ENCODE peak calls at places on chromosome 12, in six cellular contexts. B, F, Y, R, E and O are unnamed samples.

GRCh38 chr12:78028426-78028825 is 197.7 kb downstream of the NAV3 start:
- DNase-seq in R (no peak), B (no peak), Y (no peak), E (no peak), F (no peak), O (no peak)

GRCh38 chr12:120468846-120469449 is 600 bp downstream of the SRSF9 start:
- DNase-seq in E (no peak), B (no peak), R (no peak), F (no peak), Y (peak), O (no peak)

GRCh38 chr12:96078281-96078761 is 42.9 kb upstream of the LTA4H start:
- DNase-seq in B (no peak), R (no peak), E (peak), Y (peak), F (peak), O (no peak)

GRCh38 chr12:105864316-105864715 is 274.4 kb downstream of the NUAK1 start:
- DNase-seq in Y (no peak), F (no peak), R (no peak), B (no peak), E (no peak), O (no peak)

GRCh38 chr12:27052176-27052575 is 29.8 kb downstream of the MED21 start:
- DNase-seq in F (no peak), B (no peak), E (no peak), R (no peak), Y (no peak), O (no peak)

GRCh38 chr12:4789776-4790175 is 69.6 kb downstream of the GALNT8 start:
- DNase-seq in E (no peak), F (no peak), B (no peak), Y (no peak), R (no peak), O (no peak)

GRCh38 chr12:67026847-67027246 is 242.3 kb upstream of the CAND1 start:
- DNase-seq in E (no peak), B (peak), Y (no peak), F (no peak), R (no peak), O (no peak)

GRCh38 chr12:62762645-62763044 is 172.3 kb downstream of the PPM1H start:
- DNase-seq in R (no peak), F (no peak), Y (no peak), B (no peak), E (no peak), O (no peak)

GRCh38 chr12:57888407-57889157 is 42.1 kb upstream of the CTDSP2 start:
- DNase-seq in E (peak), Y (peak), B (peak), R (no peak), F (peak), O (no peak)

GRCh38 chr12:57891639-57892228 is 45.2 kb upstream of the CTDSP2 start:
- DNase-seq in F (no peak), R (no peak), E (no peak), B (no peak), Y (no peak), O (no peak)

GRCh38 chr12:57890191-57891120 is 43.9 kb upstream of the CTDSP2 start:
- DNase-seq in B (no peak), R (no peak), E (no peak), Y (no peak), F (peak), O (no peak)

GRCh38 chr12:57887631-57888406 is 41.3 kb upstream of the CTDSP2 start:
- DNase-seq in Y (peak), E (no peak), F (peak), B (peak), R (no peak), O (no peak)

GRCh38 chr12:57889541-57889989 is 43.0 kb upstream of the CTDSP2 start:
- DNase-seq in R (no peak), Y (no peak), E (no peak), B (no peak), F (peak), O (no peak)
- H3K4me3 ChIP-seq in R (no peak), Y (no peak), E (peak), B (no peak), F (no peak), O (no peak)

DNA sequence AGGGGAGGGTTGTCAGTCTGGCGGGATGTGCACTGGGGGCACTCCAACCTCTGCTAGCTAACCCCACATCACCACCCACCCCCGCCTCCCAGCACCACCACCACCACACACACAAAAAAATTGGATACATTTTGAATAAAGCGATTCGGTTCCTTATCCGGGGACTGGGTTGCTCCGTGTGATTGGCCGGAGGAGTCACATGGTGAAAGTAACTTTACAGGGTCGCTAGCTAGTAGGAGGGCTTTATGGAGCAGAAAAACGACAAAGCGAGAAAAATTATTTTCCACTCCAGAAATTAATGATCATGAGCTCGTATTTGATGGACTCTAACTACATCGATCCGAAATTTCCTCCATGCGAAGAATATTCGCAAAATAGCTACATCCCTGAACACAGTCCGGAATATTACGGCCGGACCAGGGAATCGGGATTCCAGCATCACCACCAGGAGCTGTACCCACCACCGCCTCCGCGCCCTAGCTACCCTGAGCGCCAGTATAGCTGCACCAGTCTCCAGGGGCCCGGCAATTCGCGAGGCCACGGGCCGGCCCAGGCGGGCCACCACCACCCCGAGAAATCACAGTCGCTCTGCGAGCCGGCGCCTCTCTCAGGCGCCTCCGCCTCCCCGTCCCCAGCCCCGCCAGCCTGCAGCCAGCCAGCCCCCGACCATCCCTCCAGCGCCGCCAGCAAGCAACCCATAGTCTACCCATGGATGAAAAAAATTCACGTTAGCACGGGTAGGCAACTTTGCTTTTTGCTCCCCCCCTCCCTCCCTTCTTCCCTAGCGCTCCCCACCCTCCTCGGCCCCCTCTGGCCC is at the start of gene HOXC4:
- DNase-seq in B (no peak), F (peak), E (no peak), Y (no peak), R (no peak), O (no peak)
- H3K4me3 ChIP-seq in B (no peak), F (peak), E (peak), Y (no peak), R (peak), O (peak)

DNA sequence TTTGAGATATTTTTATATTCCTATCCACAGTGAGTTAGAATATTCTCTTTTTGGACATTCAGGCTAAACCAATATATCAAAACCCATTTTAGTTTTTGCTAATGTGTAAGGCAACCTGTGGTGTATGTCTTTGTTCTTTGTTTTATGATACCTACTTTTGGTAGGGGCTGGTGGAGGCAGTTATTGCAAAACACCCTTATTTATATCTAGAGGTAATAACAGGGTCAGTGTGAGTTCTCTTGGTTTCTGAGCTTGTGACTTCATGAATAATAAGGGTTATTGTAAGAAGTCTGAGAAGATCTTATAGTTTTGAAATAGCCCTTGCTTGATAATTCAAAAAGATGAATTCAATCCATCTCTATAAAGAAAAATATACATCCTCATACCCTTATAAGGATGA is 235.1 kb upstream of the LRIG3 start:
- DNase-seq in E (no peak), B (no peak), F (no peak), R (no peak), Y (no peak), O (no peak)
- H3K4me3 ChIP-seq in E (no peak), B (no peak), F (no peak), R (no peak), Y (no peak), O (no peak)

DNA sequence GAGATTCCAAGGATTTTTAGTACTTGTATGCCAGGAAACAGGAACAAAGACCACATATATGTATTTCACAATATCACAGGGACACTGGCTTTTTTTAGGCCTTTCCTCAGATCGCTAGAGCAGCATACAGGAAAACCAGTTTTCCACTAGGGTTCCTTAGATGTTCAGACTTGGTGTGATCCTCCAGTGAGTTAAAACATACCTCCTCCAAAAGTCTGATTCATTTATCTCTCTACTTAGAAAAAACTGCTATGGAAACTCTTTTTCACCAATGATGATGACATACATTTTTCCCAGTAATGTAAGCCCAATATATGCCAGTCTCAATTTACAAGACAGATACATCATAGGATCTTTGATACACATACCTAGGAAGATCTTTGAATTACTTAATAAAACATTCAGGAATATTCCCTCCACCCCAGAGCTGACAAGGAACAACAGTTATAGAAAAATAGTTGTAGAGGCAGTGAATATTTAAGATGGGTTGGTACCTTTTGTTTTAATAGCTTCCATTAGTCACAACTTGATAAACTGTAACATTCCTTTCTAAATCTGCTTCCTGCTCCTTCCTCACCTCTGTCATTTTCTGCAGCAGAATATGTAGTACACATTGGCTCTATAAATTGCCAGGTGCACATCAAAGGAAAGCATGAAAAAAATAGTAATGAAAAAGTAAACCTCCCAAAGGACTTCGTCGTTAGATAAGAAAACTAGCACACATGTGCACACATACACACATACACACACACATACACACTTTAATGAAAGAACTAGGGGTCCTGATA is 27.5 kb downstream of the BCAT1 start:
- DNase-seq in F (peak), R (no peak), B (no peak), E (no peak), Y (no peak), O (no peak)
- H3K4me3 ChIP-seq in F (no peak), R (no peak), B (no peak), E (no peak), Y (no peak), O (no peak)

GRCh38 chr12:54300267-54300731 is 516 bp downstream of the NFE2 start:
- DNase-seq in E (no peak), B (no peak), Y (no peak), F (no peak), R (no peak), O (no peak)
- H3K4me3 ChIP-seq in E (peak), B (no peak), Y (no peak), F (peak), R (no peak), O (peak)

GRCh38 chr12:113087193-113087592 is 30.7 kb downstream of the DTX1 start:
- DNase-seq in B (no peak), Y (no peak), F (no peak), R (no peak), E (no peak), O (no peak)
- H3K4me3 ChIP-seq in B (no peak), Y (no peak), F (no peak), R (no peak), E (no peak), O (no peak)

DNA sequence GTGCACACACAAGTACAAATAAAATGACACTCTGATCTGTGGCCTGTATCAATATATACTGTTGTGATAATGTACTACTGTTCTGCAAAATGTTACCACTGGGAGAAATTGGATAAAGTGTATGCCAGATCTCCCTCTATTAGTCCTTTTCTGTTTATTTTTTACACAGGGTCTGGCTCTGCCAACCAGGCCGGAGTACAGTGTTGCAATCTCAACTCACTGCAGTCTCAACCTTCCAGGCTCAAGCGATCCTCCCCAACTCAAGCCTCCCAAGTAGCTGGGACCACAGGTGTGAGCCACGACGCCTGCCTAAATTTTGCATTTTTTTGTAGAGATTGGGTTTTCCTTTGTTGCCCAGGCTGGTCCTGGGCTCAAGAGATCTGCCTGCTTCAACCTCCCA is 1.9 kb downstream of the NT5DC3 start:
- DNase-seq in B (no peak), F (no peak), R (no peak), E (no peak), Y (peak), O (no peak)
- H3K4me3 ChIP-seq in B (no peak), F (no peak), R (peak), E (peak), Y (peak), O (no peak)

DNA sequence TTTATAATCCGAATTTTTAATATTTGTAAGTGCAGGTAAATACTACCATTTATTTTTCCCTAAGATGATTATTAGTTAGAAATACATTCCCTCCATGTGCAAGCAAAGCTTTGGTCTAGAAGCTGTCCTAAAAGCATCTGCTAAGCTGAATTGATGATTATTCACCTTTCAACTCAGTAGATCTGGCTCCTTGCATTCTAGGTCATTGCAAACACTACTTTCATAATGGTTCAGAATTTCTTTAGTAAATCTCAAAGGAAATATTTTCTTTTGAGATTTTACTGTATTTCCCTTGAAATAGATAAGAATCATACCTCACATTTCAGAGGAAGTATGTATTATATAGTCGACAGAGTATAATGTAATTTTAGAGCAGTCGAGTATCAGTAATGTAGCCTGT is 2.4 kb downstream of the ETNK1 start:
- DNase-seq in B (no peak), F (no peak), E (no peak), R (no peak), Y (no peak), O (no peak)
- H3K4me3 ChIP-seq in B (no peak), F (peak), E (peak), R (peak), Y (peak), O (no peak)